ENCODE peak calls at places on chromosome 11, in ten cellular contexts. D is A549, J is transverse colon, P is HCT116, Z is gastrocnemius medialis, Y is IMR-90, L is body of pancreas, I is breast epithelium, X is suprapubic skin, K is tibial nerve. V is an unnamed sample.

GRCh38 chr11:78109011-78109685 is 29.5 kb upstream of the NDUFC2 start:
- DNase-seq in K (no peak), D (no peak), J (no peak), P (no peak), Y (no peak), X (no peak), L (no peak), I (no peak), Z (no peak), V (no peak)

GRCh38 chr11:114162719-114163123 is 103.2 kb downstream of the ZBTB16 start:
- DNase-seq in I (peak), Y (peak), X (peak), K (peak), Z (peak), J (peak), D (peak), P (no peak), L (peak), V (no peak)

GRCh38 chr11:119909077-119909476 is 180.1 kb upstream of the NECTIN1 start:
- DNase-seq in L (no peak), I (no peak), Y (no peak), Z (no peak), D (no peak), J (no peak), K (no peak), P (no peak), X (no peak), V (peak)

GRCh38 chr11:56545531-56545930 is 2.5 kb upstream of the OR5M11 start:
- DNase-seq in K (no peak), J (no peak), P (no peak), D (no peak), Y (no peak), I (no peak), Z (no peak), L (no peak), X (no peak), V (no peak)

GRCh38 chr11:19242184-19242932 is 1.6 kb upstream of the E2F8 start:
- DNase-seq in I (no peak), Z (no peak), K (no peak), L (no peak), X (no peak), Y (no peak), D (no peak), P (no peak), J (peak), V (peak)

GRCh38 chr11:35549787-35550186 is 24.4 kb upstream of the PAMR1 start:
- DNase-seq in K (no peak), J (no peak), Z (no peak), D (peak), Y (peak), I (no peak), L (no peak), P (no peak), X (no peak), V (no peak)

GRCh38 chr11:19935507-19935906 is 222.9 kb downstream of the NAV2 start:
- DNase-seq in I (no peak), L (no peak), P (no peak), Y (peak), X (no peak), J (no peak), Z (no peak), D (peak), K (no peak), V (no peak)

GRCh38 chr11:127000991-127001390 is 421 bp upstream of the KIRREL3 start:
- DNase-seq in Z (no peak), L (no peak), I (no peak), X (no peak), D (no peak), J (no peak), K (no peak), Y (peak), P (no peak), V (no peak)

GRCh38 chr11:23272095-23272494 is 411.8 kb upstream of the CCDC179 start:
- DNase-seq in X (no peak), L (no peak), I (no peak), Z (no peak), D (no peak), J (no peak), Y (no peak), P (no peak), K (no peak), V (no peak)

GRCh38 chr11:112179601-112180000 is 4.3 kb downstream of the BCO2 start:
- DNase-seq in L (peak), J (no peak), D (no peak), Y (no peak), X (no peak), P (no peak), Z (no peak), I (no peak), K (no peak), V (no peak)

GRCh38 chr11:32949739-32950138 is 57.1 kb downstream of the QSER1 start:
- DNase-seq in D (no peak), J (no peak), L (no peak), K (no peak), X (no peak), I (no peak), Z (no peak), P (no peak), Y (no peak), V (no peak)

GRCh38 chr11:123608945-123609344 is 45.5 kb downstream of the SCN3B start:
- DNase-seq in L (no peak), J (no peak), X (no peak), P (no peak), I (no peak), D (no peak), Y (no peak), Z (no peak), K (no peak), V (no peak)

GRCh38 chr11:12691473-12691872 is 17.3 kb downstream of the TEAD1 start:
- DNase-seq in L (no peak), Y (peak), I (no peak), D (no peak), X (no peak), J (no peak), Z (no peak), P (no peak), K (no peak), V (no peak)

GRCh38 chr11:5043385-5043784 is 2.9 kb upstream of the OR52J3 start:
- DNase-seq in J (no peak), P (no peak), D (no peak), I (no peak), L (no peak), Y (peak), X (no peak), K (no peak), Z (no peak), V (no peak)

GRCh38 chr11:78594814-78595213 is 20.1 kb upstream of the NARS2 start:
- DNase-seq in K (no peak), I (no peak), D (no peak), J (no peak), L (no peak), P (no peak), X (no peak), Y (no peak), Z (no peak), V (no peak)

GRCh38 chr11:40129276-40129675 is 1330.2 kb downstream of the LRRC4C start:
- DNase-seq in Z (no peak), Y (no peak), J (no peak), X (no peak), D (peak), K (no peak), P (no peak), I (no peak), L (no peak), V (no peak)

GRCh38 chr11:124210421-124210820 is 27.3 kb downstream of the OR10D3 start:
- DNase-seq in L (no peak), D (no peak), X (no peak), J (no peak), Z (no peak), P (no peak), I (no peak), K (no peak), Y (no peak), V (no peak)

GRCh38 chr11:11444027-11444799 is 91.2 kb upstream of the CSNK2A3 start:
- DNase-seq in Y (peak), K (no peak), I (no peak), J (no peak), L (peak), D (no peak), Z (peak), P (no peak), X (no peak), V (no peak)

DNA sequence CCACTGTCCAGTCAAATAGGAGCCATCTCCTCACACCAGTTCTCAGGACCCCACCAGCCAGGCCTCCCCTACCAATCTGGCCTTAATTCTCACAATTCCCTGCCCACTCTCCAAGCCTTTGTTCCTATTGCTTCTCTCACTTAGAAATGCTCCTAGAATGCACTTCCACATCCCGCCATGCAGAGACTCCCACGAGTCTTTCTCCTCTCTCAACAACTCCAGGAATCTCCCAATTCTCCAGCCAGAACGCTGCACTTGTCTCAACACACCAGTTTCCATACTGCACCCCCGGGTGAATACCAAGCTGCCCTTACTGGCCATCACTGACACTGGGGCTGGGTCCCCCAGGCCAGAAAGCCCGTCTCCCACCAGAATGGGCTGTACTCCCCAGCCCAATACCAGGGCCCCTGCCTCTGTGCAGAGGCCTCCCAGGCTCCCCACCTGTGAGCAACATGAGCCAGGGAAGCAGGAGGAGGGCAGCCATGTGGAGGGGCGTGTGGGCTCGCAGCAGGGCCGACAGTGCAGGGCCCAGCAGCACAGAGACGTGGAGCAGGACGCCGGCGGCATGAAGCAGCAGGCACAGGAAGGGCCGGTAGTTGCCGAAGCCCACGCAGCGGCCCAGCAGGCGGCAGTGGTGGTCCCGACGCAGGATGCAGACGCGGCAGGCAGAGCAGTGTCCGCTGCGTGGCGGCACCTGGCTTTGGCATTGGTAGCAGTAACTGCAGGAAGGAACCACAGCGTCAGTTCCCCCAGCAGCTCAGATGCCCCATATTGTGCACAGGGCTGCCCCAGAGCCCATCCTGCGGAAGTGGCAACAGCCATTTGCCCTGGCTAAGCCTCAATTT is 2.4 kb downstream of the ZDHHC24 start:
- DNase-seq in L (peak), Y (peak), I (no peak), J (peak), K (no peak), X (no peak), P (no peak), Z (no peak), D (no peak), V (peak)
- TF ChIP-seq CTCF in L (no peak), Y (peak), I (no peak), J (no peak), K (peak), X (no peak), P (no peak), Z (no peak), D (no peak), V (peak)

GRCh38 chr11:2270322-2271076 is at the start of gene ASCL2:
- DNase-seq in Z (no peak), P (no peak), X (no peak), D (no peak), I (peak), L (no peak), J (no peak), K (no peak), Y (no peak), V (peak)
- H3K4me3 ChIP-seq in Z (peak), P (peak), X (peak), D (peak), I (peak), L (no peak), J (peak), K (peak), Y (no peak), V (peak)

GRCh38 chr11:62853279-62853965 is 14.0 kb upstream of the WDR74 start:
- DNase-seq in P (no peak), D (no peak), K (no peak), J (no peak), Y (no peak), I (no peak), X (no peak), Z (no peak), L (no peak), V (no peak)

GRCh38 chr11:62851807-62852522 is 12.6 kb upstream of the WDR74 start:
- DNase-seq in J (no peak), L (no peak), I (no peak), Y (no peak), X (no peak), D (no peak), K (no peak), Z (no peak), P (no peak), V (no peak)

GRCh38 chr11:62854013-62854824 is 14.8 kb upstream of the WDR74 start:
- DNase-seq in L (no peak), Z (no peak), J (no peak), P (no peak), I (no peak), D (no peak), X (no peak), Y (no peak), K (no peak), V (peak)

GRCh38 chr11:62852523-62853188 is 13.3 kb upstream of the WDR74 start:
- DNase-seq in J (no peak), Y (no peak), L (no peak), P (no peak), K (no peak), I (no peak), D (no peak), X (no peak), Z (no peak), V (no peak)

DNA sequence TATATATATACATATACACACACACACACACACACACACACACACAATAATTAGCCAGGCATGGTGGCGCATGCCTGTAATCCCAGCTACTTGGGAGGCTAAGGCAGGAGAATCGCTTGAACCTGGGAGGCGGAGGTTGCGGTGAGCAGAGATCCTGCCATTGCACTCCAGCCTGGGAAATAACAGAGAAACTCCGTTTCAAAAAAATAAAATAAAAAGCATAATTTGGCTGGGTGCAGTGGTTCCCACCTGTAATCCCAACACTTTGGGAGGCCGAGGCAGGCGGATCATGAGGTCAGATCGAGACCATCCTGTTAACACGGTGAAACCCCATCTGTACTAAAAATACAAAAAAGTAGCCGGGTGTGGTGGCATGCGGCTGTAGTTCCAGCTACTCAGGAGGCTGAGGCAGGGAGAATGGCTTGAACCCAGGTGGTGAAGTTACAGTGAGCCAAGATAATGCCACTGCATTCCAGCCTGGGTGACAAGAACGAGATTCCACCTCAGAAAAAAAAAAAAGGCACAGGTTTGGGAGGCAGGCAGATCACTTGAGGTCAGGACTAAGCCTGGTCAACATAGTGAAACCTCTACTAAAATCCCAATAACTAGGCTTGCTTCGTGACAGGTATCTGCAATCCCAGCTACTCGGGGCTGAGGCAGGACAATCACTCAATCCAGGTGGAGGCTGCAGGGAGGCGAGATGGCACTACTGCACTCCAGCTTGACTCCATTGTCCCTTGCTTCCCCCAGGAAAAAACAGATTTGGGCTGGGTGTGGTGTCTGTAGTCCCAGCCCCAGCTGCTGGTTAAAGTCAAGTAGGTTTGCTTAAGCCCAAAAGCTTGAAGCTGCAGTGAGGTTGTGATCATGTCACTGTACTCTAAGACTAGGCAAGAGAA is 11.8 kb upstream of the WDR74 start:
- DNase-seq in J (no peak), K (no peak), D (peak), L (no peak), P (peak), I (no peak), X (no peak), Y (no peak), Z (no peak), V (peak)
- TF ChIP-seq POLR2A in J (no peak), K (no peak), D (peak), L (no peak), P (peak), I (no peak), X (no peak), Y (no peak), Z (no peak), V (no peak)

GRCh38 chr11:61752117-61752924 is at the start of gene MYRF:
- DNase-seq in D (no peak), P (no peak), Y (peak), L (peak), K (no peak), J (peak), I (no peak), Z (no peak), X (no peak), V (peak)
- TF ChIP-seq CTCF in D (peak), P (peak), Y (peak), L (peak), K (peak), J (peak), I (peak), Z (peak), X (peak), V (no peak)

GRCh38 chr11:65604258-65604657 is 8.7 kb upstream of the KCNK7 start:
- DNase-seq in K (no peak), I (no peak), P (no peak), L (no peak), Y (no peak), D (no peak), J (no peak), X (no peak), Z (no peak), V (no peak)

GRCh38 chr11:65609236-65609635 is 4.8 kb downstream of the MAP3K11 start:
- DNase-seq in K (no peak), D (no peak), L (no peak), J (no peak), Z (no peak), I (no peak), X (no peak), P (no peak), Y (no peak), V (no peak)

GRCh38 chr11:65607614-65608426 is 6.2 kb downstream of the MAP3K11 start:
- DNase-seq in J (no peak), Y (no peak), P (no peak), K (no peak), X (no peak), L (no peak), D (no peak), Z (no peak), I (no peak), V (no peak)

GRCh38 chr11:65609711-65610110 is 4.3 kb downstream of the MAP3K11 start:
- DNase-seq in I (no peak), L (no peak), J (no peak), X (no peak), Z (no peak), Y (no peak), P (no peak), D (no peak), K (no peak), V (no peak)

DNA sequence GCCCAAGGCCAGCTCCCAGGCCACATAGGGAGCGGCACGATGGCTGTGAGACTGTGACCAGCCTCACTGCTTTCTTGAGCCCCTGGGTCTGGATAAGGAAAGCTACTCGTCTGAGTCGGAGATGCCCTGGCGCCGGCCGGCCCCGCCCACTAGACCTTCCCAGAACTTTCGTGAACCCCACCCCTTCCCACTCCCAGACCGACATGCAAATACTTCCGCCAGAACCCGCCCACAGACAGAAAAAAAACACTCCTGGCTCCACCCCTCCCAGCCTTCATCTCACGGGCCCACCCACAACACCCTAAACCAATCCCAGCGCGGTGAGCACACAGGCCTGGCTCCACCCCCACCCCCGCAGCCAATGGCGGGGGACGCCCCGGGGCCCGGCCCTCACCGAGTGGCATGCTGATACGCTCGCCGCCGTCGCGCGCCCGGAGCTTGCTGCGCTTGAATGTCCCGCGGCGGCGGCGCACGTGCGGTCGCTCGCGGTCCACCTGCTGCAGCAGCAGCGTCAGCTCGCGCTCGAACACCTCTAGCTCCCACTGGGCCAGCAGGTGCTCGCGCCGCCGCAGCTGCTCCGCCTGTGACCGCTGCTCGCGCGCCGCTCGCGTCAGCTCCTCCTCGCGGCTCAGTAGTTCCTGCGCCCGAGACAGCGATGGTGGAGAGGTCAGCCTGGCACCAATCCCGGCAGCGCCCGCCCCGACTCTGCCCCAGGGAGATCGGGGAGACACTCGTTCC is 7.0 kb downstream of the MAP3K11 start:
- DNase-seq in Z (peak), L (peak), Y (peak), K (peak), P (peak), J (peak), I (peak), D (peak), X (peak), V (peak)
- H3K4me3 ChIP-seq in Z (peak), L (no peak), Y (peak), K (peak), P (peak), J (peak), I (peak), D (no peak), X (peak), V (no peak)

GRCh38 chr11:118435233-118435892 is 929 bp upstream of the KMT2A start:
- DNase-seq in X (peak), J (peak), Z (peak), L (peak), K (peak), P (peak), D (peak), Y (peak), I (no peak), V (peak)
- TF ChIP-seq POLR2A in X (no peak), J (peak), Z (no peak), L (no peak), K (no peak), P (peak), D (peak), Y (no peak), I (no peak), V (no peak)

GRCh38 chr11:85182437-85183109 is 444.6 kb downstream of the DLG2 start:
- DNase-seq in P (peak), K (no peak), I (no peak), L (peak), X (no peak), J (no peak), Y (peak), Z (no peak), D (peak), V (no peak)
- TF ChIP-seq CTCF in P (peak), K (peak), I (peak), L (peak), X (no peak), J (peak), Y (peak), Z (no peak), D (no peak), V (no peak)

V was measured in spleen.